ENCODE peak calls at places on chromosomes 3 and 15, in nine cellular contexts. V is hypothalamus; H is fibroblast of lung; O is memory B cell; R is stimulated activated CD4-positive, alpha-beta T cell treated with anti-CD3 and anti-CD28 coated beads, Interleukin-1b, Interleukin-23, amount 100 ng/mL, for 4 hours; U is NCI-H1417; L is stimulated activated CD8-positive, alpha-beta memory T cell treated with anti-CD3 and anti-CD28 coated beads, Interleukin-4, amount 100 ng/mL, for 1 hour; I is AML-193; M is GM06990. X is an unnamed sample.

GRCh38 chr3:64414043-64414442 is 188.8 kb upstream of the PRICKLE2 start:
- DNase-seq in H (no peak), L (no peak), V (no peak), U (no peak), I (no peak), M (peak; percentile 38), R (no peak), O (no peak), X (no peak)

GRCh38 chr3:111548060-111548459 is 6.1 kb downstream of the CD96 start:
- DNase-seq in R (no peak), V (no peak), M (peak; percentile 40), L (no peak), I (peak; percentile 40), O (no peak), H (no peak), U (no peak), X (no peak)

GRCh38 chr3:53842436-53843194 is 3.6 kb downstream of the CHDH start:
- DNase-seq in H (peak; percentile 40), U (peak; percentile 18), L (no peak), O (no peak), V (peak; percentile 82), R (no peak), M (peak; percentile 26), I (no peak), X (no peak)

GRCh38 chr3:185757176-185757575 is 67.7 kb downstream of the IGF2BP2 start:
- DNase-seq in M (no peak), I (no peak), L (no peak), U (no peak), V (no peak), H (no peak), O (no peak), R (no peak), X (no peak)

GRCh38 chr3:144586382-144586781 is 614.8 kb downstream of the DIPK2A start:
- DNase-seq in H (peak; percentile 4), O (no peak), U (no peak), M (no peak), V (no peak), L (no peak), R (no peak), I (peak; percentile 53), X (no peak)

GRCh38 chr3:65052101-65052500 is 364.3 kb upstream of the ADAMTS9 start:
- DNase-seq in I (no peak), U (peak; percentile 56), M (no peak), V (no peak), R (no peak), H (peak; percentile 25), O (no peak), L (no peak), X (no peak)

GRCh38 chr3:128703561-128703960 is 22.4 kb upstream of the RAB7A start:
- DNase-seq in U (no peak), O (no peak), V (no peak), H (no peak), L (no peak), I (no peak), R (no peak), M (no peak), X (no peak)

GRCh38 chr3:36257117-36257516 is 123.2 kb upstream of the STAC start:
- DNase-seq in M (no peak), V (no peak), H (no peak), R (no peak), U (no peak), L (no peak), I (no peak), O (no peak), X (no peak)

GRCh38 chr3:187743195-187744141 is 1.8 kb downstream of the BCL6 start:
- DNase-seq in M (no peak), I (peak; percentile 52), H (peak; percentile 58), V (peak; percentile 29), U (peak; percentile 61), O (peak; percentile 28), L (no peak), R (peak; percentile 45), X (no peak)

GRCh38 chr3:22555753-22556152 is 647.4 kb upstream of the UBE2E2 start:
- DNase-seq in R (no peak), I (no peak), L (no peak), M (no peak), V (no peak), H (no peak), O (no peak), U (peak; percentile 2), X (no peak)

GRCh38 chr3:184361532-184361931 is at the start of the genes CLCN2 and POLR2H:
- DNase-seq in U (peak; percentile 74), H (peak; percentile 47), M (peak; percentile 65), V (peak; percentile 67), I (peak; percentile 41), L (no peak), R (no peak), O (peak; percentile 52), X (no peak)

GRCh38 chr3:87218560-87218959 is 8.5 kb upstream of the CHMP2B start:
- DNase-seq in U (no peak), O (no peak), R (no peak), L (no peak), V (no peak), I (no peak), M (no peak), H (no peak), X (no peak)

GRCh38 chr3:149152420-149152819 is 23.0 kb downstream of the HPS3 start:
- DNase-seq in V (no peak), I (peak; percentile 12), L (no peak), O (no peak), U (no peak), R (no peak), M (peak; percentile 52), H (peak; percentile 79), X (no peak)

GRCh38 chr3:82973810-82974209 is 1212.4 kb upstream of the GBE1 start:
- DNase-seq in M (no peak), H (peak; percentile 1), U (no peak), R (no peak), O (no peak), I (no peak), V (no peak), L (no peak), X (no peak)

GRCh38 chr15:40217166-40217785 is 21.6 kb upstream of the PAK6 start:
- DNase-seq in M (no peak), U (peak; percentile 76), H (peak; percentile 52), R (peak; percentile 34), L (no peak), O (peak; percentile 41), V (no peak), I (peak; percentile 75), X (no peak)

GRCh38 chr3:25293736-25294135 is 134.3 kb upstream of the RARB start:
- DNase-seq in O (no peak), M (no peak), U (no peak), R (no peak), V (no peak), I (no peak), L (no peak), H (no peak), X (no peak)

GRCh38 chr3:89504432-89504831 is 397.0 kb downstream of the EPHA3 start:
- DNase-seq in R (no peak), M (no peak), O (no peak), I (no peak), H (no peak), V (no peak), L (no peak), U (no peak), X (no peak)

GRCh38 chr3:140434261-140434905 is 243.5 kb upstream of the TRIM42 start:
- DNase-seq in R (no peak), L (no peak), O (no peak), H (no peak), M (no peak), I (no peak), U (peak; percentile 9), V (no peak), X (no peak)

GRCh38 chr3:11671648-11672100 is 28.0 kb upstream of the VGLL4 start:
- DNase-seq in U (no peak), O (no peak), L (no peak), M (no peak), R (no peak), V (no peak), I (peak; percentile 49), H (peak; percentile 72), X (no peak)

GRCh38 chr3:14514323-14514720 is 25.8 kb downstream of the GRIP2 start:
- DNase-seq in L (no peak), M (no peak), V (no peak), I (no peak), R (no peak), O (no peak), H (no peak), U (no peak), X (no peak)